ENCODE peak calls at places on chromosome 7, in nine cellular contexts. One of them, this sample, is unnamed.

GRCh38 chr7:66697451-66698438 is 42.8 kb upstream of the RABGEF1 start:
- DNase-seq in RWPE1: no peak
- DNase-seq in HuH-7: no peak
- DNase-seq in LoVo: no peak
- DNase-seq in AG20443: peak
- DNase-seq in endothelial cell: no peak
- DNase-seq in pancreas: no peak
- DNase-seq in PC-3: peak
- DNase-seq in caudate nucleus: peak
- DNase-seq in this sample: peak

GRCh38 chr7:116731019-116731388 is 59.0 kb downstream of the MET start:
- DNase-seq in RWPE1: no peak
- DNase-seq in HuH-7: no peak
- DNase-seq in LoVo: no peak
- DNase-seq in AG20443: no peak
- DNase-seq in endothelial cell: no peak
- DNase-seq in pancreas: no peak
- DNase-seq in PC-3: no peak
- DNase-seq in caudate nucleus: no peak
- DNase-seq in this sample: no peak

GRCh38 chr7:2000153-2000687 is 232.5 kb downstream of the MAD1L1 start:
- DNase-seq in RWPE1: no peak
- DNase-seq in HuH-7: no peak
- DNase-seq in LoVo: no peak
- DNase-seq in AG20443: no peak
- DNase-seq in endothelial cell: no peak
- DNase-seq in pancreas: no peak
- DNase-seq in PC-3: no peak
- DNase-seq in caudate nucleus: no peak
- DNase-seq in this sample: peak

GRCh38 chr7:867001-867405 is 9.4 kb upstream of the GET4 start:
- DNase-seq in RWPE1: peak
- DNase-seq in HuH-7: no peak
- DNase-seq in LoVo: no peak
- DNase-seq in AG20443: peak
- DNase-seq in endothelial cell: no peak
- DNase-seq in pancreas: peak
- DNase-seq in PC-3: no peak
- DNase-seq in caudate nucleus: no peak
- DNase-seq in this sample: no peak

GRCh38 chr7:43520201-43520600 is 62.7 kb upstream of the STK17A start:
- DNase-seq in RWPE1: no peak
- DNase-seq in HuH-7: no peak
- DNase-seq in LoVo: no peak
- DNase-seq in AG20443: no peak
- DNase-seq in endothelial cell: no peak
- DNase-seq in pancreas: no peak
- DNase-seq in PC-3: no peak
- DNase-seq in caudate nucleus: no peak
- DNase-seq in this sample: no peak

GRCh38 chr7:44286182-44286617 is 39.2 kb downstream of the CAMK2B start:
- DNase-seq in RWPE1: no peak
- DNase-seq in HuH-7: no peak
- DNase-seq in LoVo: no peak
- DNase-seq in AG20443: no peak
- DNase-seq in endothelial cell: no peak
- DNase-seq in pancreas: no peak
- DNase-seq in PC-3: no peak
- DNase-seq in caudate nucleus: no peak
- DNase-seq in this sample: peak

GRCh38 chr7:115096262-115096661 is 174.4 kb downstream of the MDFIC start:
- DNase-seq in RWPE1: no peak
- DNase-seq in HuH-7: no peak
- DNase-seq in LoVo: no peak
- DNase-seq in AG20443: no peak
- DNase-seq in endothelial cell: no peak
- DNase-seq in pancreas: no peak
- DNase-seq in PC-3: no peak
- DNase-seq in caudate nucleus: no peak
- DNase-seq in this sample: no peak

GRCh38 chr7:31370610-31371009 is 30.1 kb upstream of the NEUROD6 start:
- DNase-seq in RWPE1: no peak
- DNase-seq in HuH-7: no peak
- DNase-seq in LoVo: no peak
- DNase-seq in AG20443: no peak
- DNase-seq in endothelial cell: no peak
- DNase-seq in pancreas: no peak
- DNase-seq in PC-3: no peak
- DNase-seq in caudate nucleus: no peak
- DNase-seq in this sample: no peak

GRCh38 chr7:95874129-95874528 is 101.8 kb downstream of the DYNC1I1 start:
- DNase-seq in RWPE1: no peak
- DNase-seq in HuH-7: no peak
- DNase-seq in LoVo: no peak
- DNase-seq in AG20443: no peak
- DNase-seq in endothelial cell: no peak
- DNase-seq in pancreas: no peak
- DNase-seq in PC-3: no peak
- DNase-seq in caudate nucleus: no peak
- DNase-seq in this sample: no peak

GRCh38 chr7:117061751-117062150 is 108.5 kb downstream of the ST7 start:
- DNase-seq in RWPE1: no peak
- DNase-seq in HuH-7: no peak
- DNase-seq in LoVo: no peak
- DNase-seq in AG20443: no peak
- DNase-seq in endothelial cell: no peak
- DNase-seq in pancreas: no peak
- DNase-seq in PC-3: peak
- DNase-seq in caudate nucleus: no peak
- DNase-seq in this sample: no peak

GRCh38 chr7:121555558-121555957 is 159.4 kb upstream of the FAM3C start:
- DNase-seq in RWPE1: no peak
- DNase-seq in HuH-7: no peak
- DNase-seq in LoVo: no peak
- DNase-seq in AG20443: no peak
- DNase-seq in endothelial cell: no peak
- DNase-seq in pancreas: no peak
- DNase-seq in PC-3: no peak
- DNase-seq in caudate nucleus: no peak
- DNase-seq in this sample: no peak

GRCh38 chr7:123714296-123715080 is 34.3 kb downstream of the WASL start:
- DNase-seq in RWPE1: no peak
- DNase-seq in HuH-7: no peak
- DNase-seq in LoVo: no peak
- DNase-seq in AG20443: no peak
- DNase-seq in endothelial cell: no peak
- DNase-seq in pancreas: no peak
- DNase-seq in PC-3: no peak
- DNase-seq in caudate nucleus: no peak
- DNase-seq in this sample: no peak

GRCh38 chr7:24715661-24716479 is 41.4 kb downstream of the GSDME start:
- DNase-seq in RWPE1: no peak
- DNase-seq in HuH-7: peak
- DNase-seq in LoVo: peak
- DNase-seq in AG20443: peak
- DNase-seq in endothelial cell: peak
- DNase-seq in pancreas: no peak
- DNase-seq in PC-3: peak
- DNase-seq in caudate nucleus: peak
- DNase-seq in this sample: peak

GRCh38 chr7:102138676-102139075 is 148.0 kb upstream of the SH2B2 start:
- DNase-seq in RWPE1: no peak
- DNase-seq in HuH-7: no peak
- DNase-seq in LoVo: no peak
- DNase-seq in AG20443: no peak
- DNase-seq in endothelial cell: no peak
- DNase-seq in pancreas: no peak
- DNase-seq in PC-3: no peak
- DNase-seq in caudate nucleus: no peak
- DNase-seq in this sample: no peak

GRCh38 chr7:139887895-139888518 is 58.9 kb downstream of the TBXAS1 start:
- DNase-seq in RWPE1: no peak
- DNase-seq in HuH-7: no peak
- DNase-seq in LoVo: no peak
- DNase-seq in AG20443: no peak
- DNase-seq in endothelial cell: no peak
- DNase-seq in pancreas: no peak
- DNase-seq in PC-3: no peak
- DNase-seq in caudate nucleus: no peak
- DNase-seq in this sample: no peak

GRCh38 chr7:134908289-134908688 is 78.0 kb upstream of the AGBL3 start:
- DNase-seq in RWPE1: no peak
- DNase-seq in HuH-7: no peak
- DNase-seq in LoVo: no peak
- DNase-seq in AG20443: peak
- DNase-seq in endothelial cell: no peak
- DNase-seq in pancreas: no peak
- DNase-seq in PC-3: peak
- DNase-seq in caudate nucleus: no peak
- DNase-seq in this sample: no peak

GRCh38 chr7:129896568-129897382 is 56.0 kb downstream of the UBE2H start:
- DNase-seq in RWPE1: peak
- DNase-seq in HuH-7: no peak
- DNase-seq in LoVo: peak
- DNase-seq in AG20443: no peak
- DNase-seq in endothelial cell: no peak
- DNase-seq in pancreas: no peak
- DNase-seq in PC-3: peak
- DNase-seq in caudate nucleus: no peak
- DNase-seq in this sample: no peak

GRCh38 chr7:94028768-94029167 is 24.6 kb upstream of the BET1 start:
- DNase-seq in RWPE1: no peak
- DNase-seq in HuH-7: no peak
- DNase-seq in LoVo: peak
- DNase-seq in AG20443: peak
- DNase-seq in endothelial cell: no peak
- DNase-seq in pancreas: no peak
- DNase-seq in PC-3: peak
- DNase-seq in caudate nucleus: no peak
- DNase-seq in this sample: no peak

GRCh38 chr7:154906736-154907355 is 96.1 kb downstream of the PAXIP1 start:
- DNase-seq in RWPE1: no peak
- DNase-seq in HuH-7: no peak
- DNase-seq in LoVo: no peak
- DNase-seq in AG20443: no peak
- DNase-seq in endothelial cell: no peak
- DNase-seq in pancreas: no peak
- DNase-seq in PC-3: no peak
- DNase-seq in caudate nucleus: no peak
- DNase-seq in this sample: no peak

GRCh38 chr7:959271-959670 is 4.8 kb upstream of the ADAP1 start:
- DNase-seq in RWPE1: no peak
- DNase-seq in HuH-7: no peak
- DNase-seq in LoVo: no peak
- DNase-seq in AG20443: no peak
- DNase-seq in endothelial cell: no peak
- DNase-seq in pancreas: no peak
- DNase-seq in PC-3: no peak
- DNase-seq in caudate nucleus: no peak
- DNase-seq in this sample: peak

GRCh38 chr7:128030999-128031681 is at the start of gene LRRC4:
- DNase-seq in RWPE1: peak
- DNase-seq in HuH-7: no peak
- DNase-seq in LoVo: no peak
- DNase-seq in AG20443: peak
- DNase-seq in endothelial cell: peak
- DNase-seq in pancreas: no peak
- DNase-seq in PC-3: no peak
- DNase-seq in caudate nucleus: no peak
- DNase-seq in this sample: peak

GRCh38 chr7:3510101-3511020 is 209.3 kb downstream of the SDK1 start:
- DNase-seq in RWPE1: no peak
- DNase-seq in HuH-7: no peak
- DNase-seq in LoVo: no peak
- DNase-seq in AG20443: no peak
- DNase-seq in endothelial cell: no peak
- DNase-seq in pancreas: no peak
- DNase-seq in PC-3: no peak
- DNase-seq in caudate nucleus: no peak
- DNase-seq in this sample: no peak

GRCh38 chr7:99079104-99079503 is 64.8 kb downstream of the SMURF1 start:
- DNase-seq in RWPE1: no peak
- DNase-seq in HuH-7: no peak
- DNase-seq in LoVo: no peak
- DNase-seq in AG20443: no peak
- DNase-seq in endothelial cell: no peak
- DNase-seq in pancreas: no peak
- DNase-seq in PC-3: no peak
- DNase-seq in caudate nucleus: no peak
- DNase-seq in this sample: no peak

GRCh38 chr7:70775570-70776156 is 356.3 kb upstream of the GALNT17 start:
- DNase-seq in RWPE1: no peak
- DNase-seq in HuH-7: no peak
- DNase-seq in LoVo: no peak
- DNase-seq in AG20443: no peak
- DNase-seq in endothelial cell: no peak
- DNase-seq in pancreas: no peak
- DNase-seq in PC-3: no peak
- DNase-seq in caudate nucleus: no peak
- DNase-seq in this sample: peak

GRCh38 chr7:27793780-27794179 is 53.8 kb downstream of the TAX1BP1 start:
- DNase-seq in RWPE1: no peak
- DNase-seq in HuH-7: no peak
- DNase-seq in LoVo: no peak
- DNase-seq in AG20443: no peak
- DNase-seq in endothelial cell: no peak
- DNase-seq in pancreas: no peak
- DNase-seq in PC-3: peak
- DNase-seq in caudate nucleus: no peak
- DNase-seq in this sample: no peak

GRCh38 chr7:2800923-2801682 is 43.0 kb downstream of the GNA12 start:
- DNase-seq in RWPE1: no peak
- DNase-seq in HuH-7: no peak
- DNase-seq in LoVo: no peak
- DNase-seq in AG20443: peak
- DNase-seq in endothelial cell: no peak
- DNase-seq in pancreas: no peak
- DNase-seq in PC-3: peak
- DNase-seq in caudate nucleus: no peak
- DNase-seq in this sample: no peak

GRCh38 chr7:80379034-80379433 is 132.8 kb downstream of the GNAT3 start:
- DNase-seq in RWPE1: peak
- DNase-seq in HuH-7: no peak
- DNase-seq in LoVo: peak
- DNase-seq in AG20443: peak
- DNase-seq in endothelial cell: no peak
- DNase-seq in pancreas: no peak
- DNase-seq in PC-3: peak
- DNase-seq in caudate nucleus: no peak
- DNase-seq in this sample: no peak

GRCh38 chr7:27168265-27168947 is 3.1 kb upstream of the HOXA9 start:
- DNase-seq in RWPE1: no peak
- DNase-seq in HuH-7: no peak
- DNase-seq in LoVo: peak
- DNase-seq in AG20443: peak
- DNase-seq in endothelial cell: no peak
- DNase-seq in pancreas: no peak
- DNase-seq in PC-3: peak
- DNase-seq in caudate nucleus: no peak
- DNase-seq in this sample: no peak

GRCh38 chr7:4718071-4718470 is 36.0 kb downstream of the FOXK1 start:
- DNase-seq in RWPE1: no peak
- DNase-seq in HuH-7: no peak
- DNase-seq in LoVo: no peak
- DNase-seq in AG20443: no peak
- DNase-seq in endothelial cell: no peak
- DNase-seq in pancreas: no peak
- DNase-seq in PC-3: no peak
- DNase-seq in caudate nucleus: no peak
- DNase-seq in this sample: peak

GRCh38 chr7:31258391-31258790 is 82.1 kb downstream of the NEUROD6 start:
- DNase-seq in RWPE1: no peak
- DNase-seq in HuH-7: no peak
- DNase-seq in LoVo: no peak
- DNase-seq in AG20443: no peak
- DNase-seq in endothelial cell: no peak
- DNase-seq in pancreas: no peak
- DNase-seq in PC-3: no peak
- DNase-seq in caudate nucleus: no peak
- DNase-seq in this sample: no peak

GRCh38 chr7:120960714-120961113 is 10.1 kb downstream of the ING3 start:
- DNase-seq in RWPE1: no peak
- DNase-seq in HuH-7: no peak
- DNase-seq in LoVo: no peak
- DNase-seq in AG20443: no peak
- DNase-seq in endothelial cell: no peak
- DNase-seq in pancreas: no peak
- DNase-seq in PC-3: no peak
- DNase-seq in caudate nucleus: no peak
- DNase-seq in this sample: no peak

This sample was measured in H7.